ENCODE peak calls at places on chromosomes 13 and 19, in seven cellular contexts. S is fibroblast of pulmonary artery, D is HFFc6, P is AG09309, Q is lower lobe of right lung, B is NCI-H1105 treated with DMSO at 0.1 percent for 48 hours, T is Caco-2. V is an unnamed sample.

GRCh38 chr19:5269926-5270325 is 70.7 kb downstream of the PTPRS start:
- DNase-seq in S (no peak), D (no peak), P (no peak), Q (no peak), B (no peak), T (no peak), V (no peak)

GRCh38 chr13:93355094-93355493 is 128.5 kb downstream of the GPC6 start:
- DNase-seq in S (no peak), D (no peak), P (no peak), Q (no peak), B (peak; percentile 8), T (no peak), V (no peak)

GRCh38 chr19:44671400-44671799 is at the start of gene CEACAM19:
- DNase-seq in S (no peak), D (no peak), P (no peak), Q (no peak), B (no peak), T (no peak), V (no peak)

GRCh38 chr19:43841990-43842389 is 14.9 kb downstream of the ZNF283 start:
- DNase-seq in S (no peak), D (no peak), P (no peak), Q (no peak), B (no peak), T (no peak), V (no peak)

GRCh38 chr13:109627649-109628048 is 158.7 kb downstream of the IRS2 start:
- DNase-seq in S (no peak), D (no peak), P (no peak), Q (no peak), B (no peak), T (no peak), V (no peak)

GRCh38 chr19:6768236-6768785 is 1.1 kb upstream of the SH2D3A start:
- DNase-seq in S (no peak), D (no peak), P (no peak), Q (no peak), B (no peak), T (no peak), V (no peak)

GRCh38 chr13:107138987-107139386 is 571.0 kb upstream of the ARGLU1 start:
- DNase-seq in S (no peak), D (no peak), P (no peak), Q (no peak), B (peak; percentile 21), T (no peak), V (no peak)

GRCh38 chr19:3982701-3983541 is 2.3 kb downstream of the EEF2 start:
- DNase-seq in S (peak; percentile 42), D (peak; percentile 74), P (no peak), Q (no peak), B (no peak), T (no peak), V (no peak)

GRCh38 chr19:44752123-44752815 is 3.8 kb downstream of the BCL3 start:
- DNase-seq in S (no peak), D (no peak), P (no peak), Q (no peak), B (no peak), T (no peak), V (no peak)

GRCh38 chr13:75445717-75446529 is 36.0 kb downstream of the TBC1D4 start:
- DNase-seq in S (peak; percentile 53), D (peak; percentile 37), P (no peak), Q (no peak), B (no peak), T (no peak), V (no peak)

GRCh38 chr19:43455321-43456113 is 9.9 kb downstream of the LYPD3 start:
- DNase-seq in S (no peak), D (no peak), P (no peak), Q (no peak), B (no peak), T (no peak), V (no peak)

GRCh38 chr13:78190296-78190695 is 271.7 kb upstream of the EDNRB start:
- DNase-seq in S (no peak), D (no peak), P (no peak), Q (no peak), B (no peak), T (no peak), V (no peak)

GRCh38 chr19:49506575-49507105 is 5.8 kb upstream of the FCGRT start:
- DNase-seq in S (peak; percentile 68), D (no peak), P (no peak), Q (peak; percentile 75), B (peak; percentile 56), T (peak; percentile 84), V (peak; percentile 72)

GRCh38 chr19:45809643-45810159 is 5.4 kb downstream of the RSPH6A start:
- DNase-seq in S (peak; percentile 75), D (peak; percentile 60), P (peak; percentile 16), Q (no peak), B (peak; percentile 8), T (no peak), V (no peak)

GRCh38 chr19:52602931-52603330 is 32.8 kb downstream of the ZNF701 start:
- DNase-seq in S (no peak), D (no peak), P (no peak), Q (no peak), B (no peak), T (no peak), V (no peak)

GRCh38 chr19:14059093-14059480 is 2.8 kb downstream of the PALM3 start:
- DNase-seq in S (no peak), D (no peak), P (no peak), Q (no peak), B (no peak), T (no peak), V (peak; percentile 26)

GRCh38 chr13:29581666-29582065 is 13.8 kb downstream of the SLC7A1 start:
- DNase-seq in S (no peak), D (no peak), P (no peak), Q (no peak), B (no peak), T (no peak), V (no peak)

GRCh38 chr19:8163781-8164180 is 14.4 kb upstream of the FBN3 start:
- DNase-seq in S (peak; percentile 35), D (no peak), P (no peak), Q (no peak), B (no peak), T (no peak), V (no peak)

GRCh38 chr19:46494115-46494935 is 1.3 kb downstream of the PNMA8B start:
- DNase-seq in S (no peak), D (no peak), P (no peak), Q (no peak), B (no peak), T (no peak), V (no peak)

GRCh38 chr19:15563931-15564330 is 51.1 kb upstream of the CYP4F8 start:
- DNase-seq in S (no peak), D (no peak), P (no peak), Q (no peak), B (no peak), T (no peak), V (no peak)

GRCh38 chr13:50912851-50913250 is 3.3 kb downstream of the RNASEH2B start:
- DNase-seq in S (no peak), D (no peak), P (no peak), Q (no peak), B (no peak), T (no peak), V (no peak)

GRCh38 chr19:18340237-18340989 is at the start of gene PGPEP1:
- DNase-seq in S (peak; percentile 61), D (peak; percentile 35), P (no peak), Q (peak; percentile 85), B (peak; percentile 57), T (peak; percentile 57), V (peak; percentile 49)

GRCh38 chr19:17686592-17687042 is 1.5 kb downstream of the UNC13A start:
- DNase-seq in S (peak; percentile 21), D (peak; percentile 2), P (no peak), Q (no peak), B (peak; percentile 25), T (no peak), V (no peak)

GRCh38 chr13:54989418-54989817 is 1960.8 kb downstream of the OLFM4 start:
- DNase-seq in S (no peak), D (no peak), P (no peak), Q (no peak), B (no peak), T (no peak), V (no peak)

GRCh38 chr19:2609389-2610116 is 92.9 kb downstream of the GNG7 start:
- DNase-seq in S (no peak), D (no peak), P (no peak), Q (peak; percentile 34), B (no peak), T (no peak), V (no peak)

GRCh38 chr19:34996978-34997640 is 3.0 kb upstream of the GRAMD1A start:
- DNase-seq in S (peak; percentile 54), D (no peak), P (no peak), Q (peak; percentile 24), B (no peak), T (no peak), V (no peak)

GRCh38 chr19:35006342-35006998 is 6.3 kb downstream of the GRAMD1A start:
- DNase-seq in S (peak; percentile 89), D (peak; percentile 35), P (no peak), Q (peak; percentile 76), B (no peak), T (peak; percentile 96), V (no peak)

GRCh38 chr13:71864094-71864980 is 2.7 kb downstream of the DACH1 start:
- DNase-seq in S (no peak), D (no peak), P (no peak), Q (peak; percentile 66), B (peak; percentile 36), T (no peak), V (no peak)

GRCh38 chr19:50836543-50837195 is 3.3 kb upstream of the KLK15 start:
- DNase-seq in S (no peak), D (no peak), P (no peak), Q (no peak), B (no peak), T (no peak), V (no peak)

GRCh38 chr13:93029536-93029935 is 197.1 kb upstream of the GPC6 start:
- DNase-seq in S (peak; percentile 41), D (no peak), P (peak; percentile 17), Q (no peak), B (no peak), T (no peak), V (no peak)

GRCh38 chr19:799076-799881 is 2.0 kb downstream of the PTBP1 start:
- DNase-seq in S (peak; percentile 64), D (peak; percentile 41), P (no peak), Q (no peak), B (no peak), T (no peak), V (no peak)

GRCh38 chr19:38831142-38831605 is 420 bp downstream of the ECH1 start:
- DNase-seq in S (peak; percentile 86), D (peak; percentile 92), P (peak; percentile 56), Q (peak; percentile 90), B (no peak), T (peak; percentile 96), V (no peak)

GRCh38 chr13:114113961-114114360 is 18.5 kb downstream of the RASA3 start:
- DNase-seq in S (no peak), D (no peak), P (no peak), Q (no peak), B (no peak), T (peak; percentile 10), V (no peak)

GRCh38 chr13:68551701-68552522 is 1321.8 kb upstream of the PCDH9 start:
- DNase-seq in S (no peak), D (no peak), P (no peak), Q (no peak), B (no peak), T (no peak), V (no peak)

GRCh38 chr13:95533545-95534135 is 18.9 kb upstream of the CLDN10 start:
- DNase-seq in S (no peak), D (no peak), P (no peak), Q (no peak), B (no peak), T (no peak), V (no peak)

GRCh38 chr19:45973564-45974338 is at the start of gene NOVA2:
- DNase-seq in S (peak; percentile 88), D (no peak), P (no peak), Q (peak; percentile 73), B (peak; percentile 58), T (peak; percentile 75), V (no peak)

GRCh38 chr13:113953561-113953960 is 20.3 kb downstream of the C13orf46 start:
- DNase-seq in S (no peak), D (no peak), P (no peak), Q (no peak), B (no peak), T (no peak), V (no peak)

GRCh38 chr19:56252699-56253422 is 19.7 kb upstream of the EDDM13 start:
- DNase-seq in S (peak; percentile 86), D (peak; percentile 59), P (peak; percentile 29), Q (peak; percentile 91), B (peak; percentile 54), T (peak; percentile 74), V (peak; percentile 54)

V was measured in activated gamma-delta T cell treated with anti-CD3 and anti-CD28 coated beads, Interleukin-2, amount 50 U/mL, for 16 hours.